ENCODE peak calls at places on chromosomes 5 and 9, in nine cellular contexts. F is iPS-NIHi11, W is activated T-helper 1 cell treated with Interleukin-2 at 50 U/mL for 16 hours, D is mucosa of descending colon, T is ELR, M is aorta, L is NCI-H2029, V is T follicular helper cell, Y is epithelial cell of proximal tubule. J is an unnamed sample.

GRCh38 chr5:7927466-7928375 is 58.8 kb downstream of the MTRR start:
- DNase-seq in M (no peak), Y (no peak), V (no peak), L (peak), F (peak), W (no peak), D (no peak), T (peak), J (peak)

GRCh38 chr5:39219433-39219832 is at the start of gene FYB1:
- DNase-seq in L (no peak), Y (peak), T (peak), M (no peak), W (no peak), F (no peak), V (no peak), D (peak), J (no peak)

GRCh38 chr5:39216621-39217020 is 2.7 kb downstream of the FYB1 start:
- DNase-seq in M (no peak), V (no peak), W (no peak), Y (no peak), L (no peak), T (no peak), F (no peak), D (no peak), J (no peak)

GRCh38 chr9:8432224-8432623 is 632.6 kb upstream of the DMAC1 start:
- DNase-seq in W (no peak), T (no peak), M (no peak), D (no peak), L (no peak), F (no peak), V (no peak), Y (no peak), J (no peak)

GRCh38 chr9:105330201-105330600 is 85.8 kb downstream of the SLC44A1 start:
- DNase-seq in V (no peak), F (no peak), T (no peak), D (no peak), W (no peak), L (no peak), M (no peak), Y (no peak), J (no peak)

GRCh38 chr9:120982851-120983250 is 56.3 kb upstream of the TRAF1 start:
- DNase-seq in M (no peak), F (no peak), Y (no peak), V (no peak), L (no peak), W (no peak), T (peak), D (no peak), J (no peak)

GRCh38 chr9:6029581-6029980 is 14.2 kb upstream of the RANBP6 start:
- DNase-seq in M (no peak), D (no peak), V (no peak), Y (no peak), F (no peak), L (no peak), W (no peak), T (no peak), J (no peak)

GRCh38 chr9:13388157-13388556 is 108.7 kb upstream of the MPDZ start:
- DNase-seq in V (no peak), D (no peak), M (no peak), T (no peak), Y (peak), F (no peak), L (no peak), W (no peak), J (no peak)

GRCh38 chr9:118962426-118962825 is 406.8 kb downstream of the BRINP1 start:
- DNase-seq in W (no peak), T (peak), D (no peak), Y (peak), M (no peak), V (no peak), L (no peak), F (no peak), J (no peak)

GRCh38 chr5:38237681-38238080 is 20.7 kb upstream of the EGFLAM start:
- DNase-seq in F (no peak), T (no peak), V (no peak), L (no peak), D (no peak), Y (no peak), W (no peak), M (no peak), J (no peak)

GRCh38 chr5:179315356-179315890 is 29.8 kb downstream of the ADAMTS2 start:
- DNase-seq in M (peak), L (no peak), T (no peak), F (no peak), W (no peak), D (peak), V (no peak), Y (no peak), J (no peak)

GRCh38 chr5:157955541-157956172 is 96.7 kb upstream of the CLINT1 start:
- DNase-seq in F (no peak), L (no peak), Y (no peak), V (no peak), D (no peak), W (no peak), T (no peak), M (no peak), J (no peak)

GRCh38 chr9:27292646-27293045 is 4.3 kb downstream of the EQTN start:
- DNase-seq in D (no peak), M (no peak), Y (no peak), V (no peak), T (no peak), F (no peak), L (no peak), W (no peak), J (no peak)

GRCh38 chr9:16429671-16430070 is 440.8 kb downstream of the BNC2 start:
- DNase-seq in F (no peak), V (no peak), T (no peak), D (no peak), L (no peak), M (no peak), Y (no peak), W (no peak), J (no peak)

GRCh38 chr5:132022737-132023136 is 11.3 kb upstream of the ACSL6 start:
- DNase-seq in W (no peak), F (no peak), D (no peak), Y (no peak), L (no peak), M (peak), T (peak), V (no peak), J (no peak)

GRCh38 chr5:152181461-152181860 is 223.6 kb downstream of the NMUR2 start:
- DNase-seq in M (no peak), Y (no peak), W (no peak), V (no peak), D (no peak), F (no peak), L (no peak), T (no peak), J (no peak)

GRCh38 chr9:93686880-93687236 is 110.5 kb downstream of the PHF2 start:
- DNase-seq in F (no peak), T (no peak), D (no peak), W (no peak), M (no peak), V (no peak), Y (no peak), L (no peak), J (no peak)

GRCh38 chr5:171897231-171897630 is 109.2 kb downstream of the FBXW11 start:
- DNase-seq in T (no peak), F (no peak), M (no peak), L (no peak), W (no peak), V (no peak), D (no peak), Y (no peak), J (no peak)

GRCh38 chr5:89513299-89514044 is 630.5 kb upstream of the MEF2C start:
- DNase-seq in V (no peak), T (no peak), L (no peak), W (no peak), M (no peak), D (no peak), F (no peak), Y (no peak), J (no peak)

GRCh38 chr9:115628426-115628825 is 510.5 kb upstream of the TNC start:
- DNase-seq in W (no peak), V (no peak), M (no peak), Y (no peak), D (no peak), F (no peak), L (no peak), T (no peak), J (no peak)

GRCh38 chr9:35108461-35108860 is 5.5 kb upstream of the STOML2 start:
- DNase-seq in Y (no peak), W (no peak), M (no peak), V (no peak), L (no peak), D (no peak), F (no peak), T (no peak), J (no peak)

GRCh38 chr5:122424211-122424610 is 112.2 kb downstream of the SNCAIP start:
- DNase-seq in Y (no peak), D (no peak), L (no peak), F (no peak), M (no peak), T (no peak), W (no peak), V (no peak), J (no peak)

GRCh38 chr5:74382864-74383618 is 257.5 kb downstream of the ENC1 start:
- DNase-seq in T (peak), D (no peak), W (no peak), L (no peak), V (no peak), F (no peak), M (no peak), Y (no peak), J (no peak)

GRCh38 chr5:146623009-146623408 is 107.0 kb upstream of the GPR151 start:
- DNase-seq in D (no peak), L (no peak), V (no peak), Y (no peak), M (no peak), W (no peak), F (no peak), T (no peak), J (no peak)

GRCh38 chr5:160262151-160262550 is 32.8 kb downstream of the FABP6 start:
- DNase-seq in W (no peak), T (no peak), D (no peak), V (no peak), Y (no peak), M (no peak), L (no peak), F (peak), J (no peak)

GRCh38 chr9:114200721-114201300 is 45.5 kb downstream of the COL27A1 start:
- DNase-seq in L (no peak), D (no peak), Y (no peak), T (no peak), W (no peak), V (no peak), F (no peak), M (no peak), J (no peak)

GRCh38 chr5:75335952-75336624 is 932 bp upstream of the HMGCR start:
- DNase-seq in T (peak), F (peak), V (no peak), L (peak), Y (peak), D (no peak), M (no peak), W (no peak), J (no peak)

GRCh38 chr5:154652746-154653417 is 102.3 kb upstream of the LARP1 start:
- DNase-seq in Y (no peak), V (no peak), M (no peak), F (no peak), L (no peak), W (no peak), D (no peak), T (no peak), J (no peak)

GRCh38 chr5:102722930-102723329 is 32.2 kb upstream of the PAM start:
- DNase-seq in D (no peak), V (no peak), W (no peak), L (no peak), Y (no peak), T (peak), M (no peak), F (no peak), J (no peak)

GRCh38 chr5:83133797-83134196 is 56.5 kb downstream of the XRCC4 start:
- DNase-seq in D (no peak), F (no peak), L (no peak), W (no peak), Y (no peak), V (no peak), T (no peak), M (no peak), J (no peak)